ENCODE peak calls at places on chromosomes 7 and 10, in six cellular contexts. One of them, this sample, is unnamed.

GRCh38 chr7:101588131-101588935 is 40.8 kb downstream of the MYL10 start:
- DNase-seq in tibial artery: no peak
- DNase-seq in activated naive CD8-positive, alpha-beta T cell treated with anti-CD3 and anti-CD28 coated beads, Interleukin-2, amount 50 U/mL, for 24 hours: no peak
- DNase-seq in amniotic epithelial cell: no peak
- DNase-seq in T follicular helper cell: no peak
- DNase-seq in GM18507: no peak
- DNase-seq in this sample: no peak

GRCh38 chr7:131687296-131687695 is 130.9 kb upstream of the PODXL start:
- DNase-seq in T follicular helper cell: no peak
- DNase-seq in GM18507: no peak
- DNase-seq in activated naive CD8-positive, alpha-beta T cell treated with anti-CD3 and anti-CD28 coated beads, Interleukin-2, amount 50 U/mL, for 24 hours: no peak
- DNase-seq in tibial artery: no peak
- DNase-seq in amniotic epithelial cell: no peak
- DNase-seq in this sample: no peak

GRCh38 chr7:48389977-48390376 is 218.7 kb downstream of the ABCA13 start:
- DNase-seq in T follicular helper cell: no peak
- DNase-seq in tibial artery: no peak
- DNase-seq in activated naive CD8-positive, alpha-beta T cell treated with anti-CD3 and anti-CD28 coated beads, Interleukin-2, amount 50 U/mL, for 24 hours: no peak
- DNase-seq in amniotic epithelial cell: peak
- DNase-seq in GM18507: no peak
- DNase-seq in this sample: peak

GRCh38 chr10:33336606-33337334 is 2.3 kb upstream of the NRP1 start:
- DNase-seq in GM18507: no peak
- DNase-seq in tibial artery: peak
- DNase-seq in T follicular helper cell: no peak
- DNase-seq in amniotic epithelial cell: no peak
- DNase-seq in activated naive CD8-positive, alpha-beta T cell treated with anti-CD3 and anti-CD28 coated beads, Interleukin-2, amount 50 U/mL, for 24 hours: peak
- DNase-seq in this sample: peak

GRCh38 chr10:5071411-5072198 is 22.6 kb upstream of the AKR1C3 start:
- DNase-seq in activated naive CD8-positive, alpha-beta T cell treated with anti-CD3 and anti-CD28 coated beads, Interleukin-2, amount 50 U/mL, for 24 hours: no peak
- DNase-seq in GM18507: no peak
- DNase-seq in tibial artery: peak
- DNase-seq in amniotic epithelial cell: peak
- DNase-seq in T follicular helper cell: no peak
- DNase-seq in this sample: peak

GRCh38 chr10:47111329-47111862 is 188.6 kb upstream of the GDF10 start:
- DNase-seq in T follicular helper cell: no peak
- DNase-seq in tibial artery: no peak
- DNase-seq in activated naive CD8-positive, alpha-beta T cell treated with anti-CD3 and anti-CD28 coated beads, Interleukin-2, amount 50 U/mL, for 24 hours: no peak
- DNase-seq in amniotic epithelial cell: no peak
- DNase-seq in GM18507: no peak
- DNase-seq in this sample: no peak

GRCh38 chr7:44403176-44403759 is 77.9 kb upstream of the CAMK2B start:
- DNase-seq in activated naive CD8-positive, alpha-beta T cell treated with anti-CD3 and anti-CD28 coated beads, Interleukin-2, amount 50 U/mL, for 24 hours: no peak
- DNase-seq in T follicular helper cell: no peak
- DNase-seq in tibial artery: no peak
- DNase-seq in GM18507: no peak
- DNase-seq in amniotic epithelial cell: no peak
- DNase-seq in this sample: no peak

GRCh38 chr7:35694161-35694783 is 663 bp downstream of the HERPUD2 start:
- DNase-seq in T follicular helper cell: no peak
- DNase-seq in GM18507: no peak
- DNase-seq in amniotic epithelial cell: no peak
- DNase-seq in tibial artery: no peak
- DNase-seq in activated naive CD8-positive, alpha-beta T cell treated with anti-CD3 and anti-CD28 coated beads, Interleukin-2, amount 50 U/mL, for 24 hours: no peak
- DNase-seq in this sample: no peak

GRCh38 chr7:41603985-41604384 is 98.9 kb downstream of the INHBA start:
- DNase-seq in amniotic epithelial cell: no peak
- DNase-seq in GM18507: no peak
- DNase-seq in activated naive CD8-positive, alpha-beta T cell treated with anti-CD3 and anti-CD28 coated beads, Interleukin-2, amount 50 U/mL, for 24 hours: no peak
- DNase-seq in tibial artery: no peak
- DNase-seq in T follicular helper cell: no peak
- DNase-seq in this sample: no peak

GRCh38 chr10:132986576-132986975 is 44.2 kb upstream of the CFAP46 start:
- DNase-seq in T follicular helper cell: no peak
- DNase-seq in activated naive CD8-positive, alpha-beta T cell treated with anti-CD3 and anti-CD28 coated beads, Interleukin-2, amount 50 U/mL, for 24 hours: no peak
- DNase-seq in tibial artery: no peak
- DNase-seq in amniotic epithelial cell: no peak
- DNase-seq in GM18507: no peak
- DNase-seq in this sample: no peak

GRCh38 chr7:129739427-129739826 is 127.9 kb downstream of the NRF1 start:
- DNase-seq in activated naive CD8-positive, alpha-beta T cell treated with anti-CD3 and anti-CD28 coated beads, Interleukin-2, amount 50 U/mL, for 24 hours: no peak
- DNase-seq in tibial artery: no peak
- DNase-seq in T follicular helper cell: no peak
- DNase-seq in amniotic epithelial cell: peak
- DNase-seq in GM18507: no peak
- DNase-seq in this sample: no peak

GRCh38 chr7:68015565-68016532 is 1019.2 kb downstream of the TYW1 start:
- DNase-seq in tibial artery: no peak
- DNase-seq in activated naive CD8-positive, alpha-beta T cell treated with anti-CD3 and anti-CD28 coated beads, Interleukin-2, amount 50 U/mL, for 24 hours: no peak
- DNase-seq in T follicular helper cell: no peak
- DNase-seq in amniotic epithelial cell: no peak
- DNase-seq in GM18507: no peak
- DNase-seq in this sample: no peak

GRCh38 chr7:90613088-90613498 is 17.0 kb downstream of the CDK14 start:
- DNase-seq in activated naive CD8-positive, alpha-beta T cell treated with anti-CD3 and anti-CD28 coated beads, Interleukin-2, amount 50 U/mL, for 24 hours: peak
- DNase-seq in amniotic epithelial cell: peak
- DNase-seq in T follicular helper cell: no peak
- DNase-seq in tibial artery: no peak
- DNase-seq in GM18507: no peak
- DNase-seq in this sample: no peak

GRCh38 chr7:30548762-30549344 is 44.2 kb upstream of the GGCT start:
- DNase-seq in tibial artery: peak
- DNase-seq in activated naive CD8-positive, alpha-beta T cell treated with anti-CD3 and anti-CD28 coated beads, Interleukin-2, amount 50 U/mL, for 24 hours: peak
- DNase-seq in amniotic epithelial cell: peak
- DNase-seq in T follicular helper cell: peak
- DNase-seq in GM18507: peak
- DNase-seq in this sample: peak

GRCh38 chr10:71255817-71256660 is 43.7 kb downstream of the UNC5B start:
- DNase-seq in amniotic epithelial cell: peak
- DNase-seq in T follicular helper cell: no peak
- DNase-seq in GM18507: no peak
- DNase-seq in tibial artery: no peak
- DNase-seq in activated naive CD8-positive, alpha-beta T cell treated with anti-CD3 and anti-CD28 coated beads, Interleukin-2, amount 50 U/mL, for 24 hours: no peak
- DNase-seq in this sample: no peak